ENCODE peak calls at places on chromosomes 16 and 17, in seven cellular contexts. W, H, T, P, U, J and D are unnamed samples.

GRCh38 chr16:49563666-49564065 is 190.1 kb downstream of the C16orf78 start:
- DNase-seq in H (no peak), W (no peak), P (peak; percentile 1), U (no peak), J (no peak), T (no peak), D (no peak)

GRCh38 chr17:58339775-58340622 is 11.4 kb upstream of the TSPOAP1 start:
- DNase-seq in W (no peak), H (no peak), U (no peak), J (no peak), P (no peak), T (no peak), D (no peak)

GRCh38 chr16:50815382-50815781 is 73.5 kb downstream of the CYLD start:
- DNase-seq in W (no peak), T (no peak), J (no peak), U (no peak), P (no peak), H (no peak), D (no peak)

GRCh38 chr16:20944861-20945390 is 44.4 kb downstream of the LYRM1 start:
- DNase-seq in W (no peak), J (no peak), U (no peak), H (peak; percentile 32), P (peak; percentile 16), T (no peak), D (no peak)

GRCh38 chr16:86882586-86883280 is 304.4 kb downstream of the FOXL1 start:
- DNase-seq in W (peak; percentile 80), J (no peak), T (no peak), P (peak; percentile 88), H (no peak), U (no peak), D (no peak)

GRCh38 chr17:51372345-51373004 is 112.1 kb downstream of the UTP18 start:
- DNase-seq in W (peak; percentile 14), P (peak; percentile 73), T (no peak), J (no peak), U (no peak), H (no peak), D (peak; percentile 42)

GRCh38 chr16:46745594-46745993 is 2.5 kb downstream of the MYLK3 start:
- DNase-seq in T (peak; percentile 33), H (no peak), J (no peak), P (no peak), U (no peak), W (no peak), D (no peak)

GRCh38 chr17:60095381-60095780 is 16.7 kb upstream of the HEATR6 start:
- DNase-seq in H (no peak), U (no peak), W (no peak), J (no peak), T (no peak), P (no peak), D (no peak)

GRCh38 chr16:88306860-88307545 is 75.8 kb upstream of the ZNF469 start:
- DNase-seq in T (no peak), P (peak; percentile 99), H (no peak), U (no peak), W (peak; percentile 95), J (peak; percentile 94), D (no peak)

GRCh38 chr16:22314661-22315626 is 17.7 kb downstream of the POLR3E start:
- DNase-seq in T (peak; percentile 49), U (no peak), W (no peak), H (no peak), J (no peak), P (no peak), D (no peak)

GRCh38 chr16:66842765-66843164 is 1.4 kb upstream of the CA7 start:
- DNase-seq in T (no peak), U (no peak), P (peak; percentile 19), W (no peak), J (no peak), H (no peak), D (peak; percentile 35)

GRCh38 chr16:84141143-84141670 is 3.8 kb downstream of the HSDL1 start:
- DNase-seq in J (no peak), P (no peak), U (no peak), H (peak; percentile 53), W (no peak), T (peak; percentile 14), D (no peak)

GRCh38 chr17:64107517-64108235 is 22.3 kb downstream of the ERN1 start:
- DNase-seq in H (no peak), P (no peak), U (no peak), T (no peak), W (no peak), J (no peak), D (no peak)

GRCh38 chr16:9119795-9120194 is 28.4 kb downstream of the HAPSTR1 start:
- DNase-seq in T (no peak), J (peak; percentile 77), H (no peak), U (no peak), P (peak; percentile 84), W (peak; percentile 85), D (no peak)
- TF ChIP-seq CTCF in T (no peak), J (peak; percentile 11), H (no peak), U (no peak), P (peak; percentile 12), W (no peak), D (no peak)

DNA sequence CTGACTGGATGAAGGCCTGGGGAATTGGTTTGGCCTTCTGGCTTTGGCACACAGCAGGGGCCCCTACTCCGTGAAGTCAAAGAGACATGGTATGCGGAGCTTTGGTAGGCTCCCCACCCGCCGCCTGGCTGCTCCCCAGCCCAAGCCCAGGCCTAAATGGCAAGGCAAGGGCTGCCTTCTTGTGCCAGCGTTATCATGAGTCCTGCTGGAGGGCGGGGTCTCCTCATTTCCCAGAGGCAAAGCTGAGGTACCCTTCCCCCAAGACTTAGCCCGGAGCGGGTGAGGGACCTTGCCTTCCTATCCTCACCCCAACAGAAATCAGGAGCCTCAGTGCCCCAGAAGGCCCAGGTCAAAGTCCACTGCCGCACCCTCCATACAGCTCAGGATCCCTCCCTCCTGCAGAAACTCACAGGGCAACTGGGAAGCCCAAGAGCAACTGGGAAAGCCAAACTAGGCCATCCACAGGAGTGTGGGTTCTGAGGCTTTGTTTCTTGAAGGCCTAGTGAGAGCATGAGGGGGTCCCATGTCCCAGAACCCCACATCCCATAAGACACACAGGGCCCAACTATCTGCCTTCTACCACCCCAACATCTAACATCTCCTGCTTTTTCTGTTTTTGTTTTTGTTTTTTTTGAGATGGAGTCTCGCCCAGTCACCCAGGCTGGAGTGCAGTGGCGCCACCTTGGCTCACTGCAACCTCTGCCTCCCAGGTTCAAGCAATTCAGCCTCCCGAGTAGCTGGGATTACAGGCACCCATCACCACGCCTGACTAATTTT is 9.3 kb downstream of the PGAP3 start:
- DNase-seq in J (no peak), U (no peak), W (no peak), T (no peak), H (no peak), P (no peak), D (no peak)
- TF ChIP-seq CTCF in J (no peak), U (no peak), W (no peak), T (no peak), H (no peak), P (no peak), D (no peak)

GRCh38 chr17:42675348-42675983 is 1.3 kb downstream of the PLEKHH3 start:
- DNase-seq in T (no peak), P (no peak), U (no peak), H (no peak), J (no peak), W (no peak), D (no peak)

GRCh38 chr17:42673266-42673884 is 3.4 kb downstream of the PLEKHH3 start:
- DNase-seq in W (no peak), P (no peak), J (no peak), H (no peak), T (no peak), U (no peak), D (no peak)

GRCh38 chr17:42674755-42675347 is 1.9 kb downstream of the PLEKHH3 start:
- DNase-seq in P (no peak), W (no peak), H (no peak), T (no peak), J (no peak), U (no peak), D (no peak)

GRCh38 chr17:42675984-42676423 is 790 bp downstream of the PLEKHH3 start:
- DNase-seq in H (no peak), W (peak; percentile 48), J (no peak), U (no peak), P (peak; percentile 45), T (peak; percentile 85), D (peak; percentile 51)

DNA sequence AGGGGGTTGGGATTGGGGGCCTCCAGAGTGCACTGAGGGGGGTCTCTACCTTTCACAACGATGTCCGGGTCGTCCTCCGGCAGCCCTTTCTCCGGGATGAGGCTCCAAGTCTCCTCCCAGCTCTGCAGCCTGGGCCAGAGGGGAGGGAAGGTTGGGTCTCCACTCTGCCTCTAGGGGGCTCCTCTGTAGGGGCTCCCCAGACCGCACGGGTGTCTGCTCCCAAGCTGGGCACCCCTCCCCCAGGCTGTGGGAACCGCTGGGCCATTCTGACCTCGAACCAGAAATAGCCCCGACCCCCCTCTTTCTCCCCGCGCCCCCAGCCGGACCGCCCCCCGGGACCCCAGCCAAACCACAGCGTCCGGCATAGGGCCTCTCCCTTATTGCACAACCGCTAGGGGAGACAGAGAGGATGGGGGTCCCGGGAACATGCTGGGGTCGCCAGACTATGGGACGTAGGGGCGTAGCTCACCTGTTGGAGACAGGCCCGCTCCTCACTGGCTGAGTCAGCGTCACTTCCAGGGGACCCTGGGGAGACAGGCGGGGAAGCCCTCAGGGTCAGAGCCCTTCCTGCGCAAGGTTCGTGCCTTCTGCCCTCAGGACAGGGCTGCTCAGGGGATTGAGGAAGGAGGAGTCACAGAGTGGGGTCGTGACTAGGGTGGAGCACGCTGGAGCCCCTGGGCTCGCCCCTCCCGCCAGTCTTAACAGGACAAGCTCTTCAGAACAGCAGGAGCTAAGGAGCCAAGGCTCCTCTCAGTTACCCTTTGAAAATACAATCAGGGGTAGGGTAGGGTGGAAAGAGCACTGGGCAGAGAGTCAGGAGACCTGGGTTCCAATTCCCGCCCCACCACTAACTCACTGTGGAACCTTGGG is 2.7 kb downstream of the PLEKHH3 start:
- DNase-seq in H (peak; percentile 30), P (peak; percentile 50), U (no peak), W (peak; percentile 38), T (no peak), J (no peak), D (peak; percentile 86)
- TF ChIP-seq CTCF in H (peak; percentile 53), P (peak; percentile 53), U (peak; percentile 55), W (peak; percentile 63), T (peak; percentile 16), J (peak; percentile 72), D (peak; percentile 57)

GRCh38 chr16:89343501-89344291 is 126.2 kb downstream of the ZNF778 start:
- DNase-seq in U (no peak), H (no peak), P (peak; percentile 53), T (no peak), J (peak; percentile 65), W (no peak), D (no peak)
- TF ChIP-seq CTCF in U (no peak), H (no peak), P (no peak), T (no peak), J (peak; percentile 11), W (no peak), D (no peak)